ENCODE peak calls at places on chromosomes 2 and 18, in nine cellular contexts. L is transverse colon; I is adrenal gland; V is activated CD4-positive, alpha-beta T cell treated with anti-CD3 and anti-CD28 coated beads, Interleukin-2, amount 50 U/mL, for 48 hours; T is endothelial cell; U is activated gamma-delta T cell treated with Interleukin-2 at 50 U/mL for 16 hours; W is ELR; S is NCI-H2081; B is spleen. F is an unnamed sample.

GRCh38 chr2:10412380-10412779 is 35.7 kb downstream of the ODC1 start:
- DNase-seq in L (peak; percentile 53), I (no peak), V (peak; percentile 34), T (peak; percentile 35), U (no peak), W (peak; percentile 70), S (no peak), B (no peak), F (peak; percentile 39)

GRCh38 chr2:160700415-160700814 is 206.8 kb upstream of the RBMS1 start:
- DNase-seq in L (no peak), I (no peak), V (no peak), T (no peak), U (no peak), W (no peak), S (no peak), B (no peak), F (no peak)

GRCh38 chr2:100767224-100767653 is 52.7 kb upstream of the NPAS2 start:
- DNase-seq in L (no peak), I (no peak), V (no peak), T (no peak), U (no peak), W (peak; percentile 93), S (no peak), B (no peak), F (no peak)

GRCh38 chr18:7452331-7452730 is 114.8 kb upstream of the PTPRM start:
- DNase-seq in L (no peak), I (peak; percentile 37), V (no peak), T (peak; percentile 54), U (no peak), W (peak; percentile 50), S (no peak), B (no peak), F (no peak)

GRCh38 chr2:73984203-73984921 is at the start of gene TET3:
- DNase-seq in L (peak; percentile 68), I (peak; percentile 45), V (peak; percentile 65), T (peak; percentile 49), U (peak; percentile 11), W (peak; percentile 64), S (no peak), B (peak; percentile 95), F (peak; percentile 55)

GRCh38 chr2:235135990-235136561 is 184.3 kb downstream of the SH3BP4 start:
- DNase-seq in L (peak; percentile 86), I (peak; percentile 92), V (peak; percentile 65), T (peak; percentile 85), U (peak; percentile 29), W (peak; percentile 90), S (peak; percentile 83), B (no peak), F (peak; percentile 32)

GRCh38 chr18:52200891-52201663 is 138.9 kb upstream of the DCC start:
- DNase-seq in L (no peak), I (no peak), V (no peak), T (no peak), U (no peak), W (no peak), S (no peak), B (no peak), F (no peak)

GRCh38 chr2:15122915-15123314 is 438.2 kb downstream of the NBAS start:
- DNase-seq in L (no peak), I (no peak), V (no peak), T (no peak), U (no peak), W (peak; percentile 28), S (no peak), B (no peak), F (no peak)

GRCh38 chr2:63124850-63125249 is 74.2 kb downstream of the OTX1 start:
- DNase-seq in L (no peak), I (no peak), V (no peak), T (no peak), U (no peak), W (no peak), S (no peak), B (no peak), F (no peak)

GRCh38 chr2:126766295-126766694 is 110.3 kb downstream of the GYPC start:
- DNase-seq in L (no peak), I (no peak), V (no peak), T (no peak), U (no peak), W (no peak), S (no peak), B (no peak), F (no peak)

GRCh38 chr18:42807852-42808251 is 307.6 kb downstream of the RIT2 start:
- DNase-seq in L (no peak), I (no peak), V (no peak), T (no peak), U (no peak), W (no peak), S (no peak), B (no peak), F (no peak)

GRCh38 chr2:156562136-156562535 is 126.0 kb downstream of the GPD2 start:
- DNase-seq in L (no peak), I (no peak), V (no peak), T (no peak), U (no peak), W (no peak), S (peak; percentile 52), B (no peak), F (no peak)

GRCh38 chr2:73759287-73759764 is 20.6 kb downstream of the DUSP11 start:
- DNase-seq in L (no peak), I (peak; percentile 80), V (no peak), T (no peak), U (no peak), W (no peak), S (no peak), B (no peak), F (no peak)

GRCh38 chr18:72376256-72376655 is 167.9 kb downstream of the CBLN2 start:
- DNase-seq in L (no peak), I (no peak), V (no peak), T (no peak), U (no peak), W (no peak), S (no peak), B (no peak), F (no peak)

GRCh38 chr2:234989183-234989701 is 37.4 kb downstream of the SH3BP4 start:
- DNase-seq in L (peak; percentile 93), I (peak; percentile 94), V (no peak), T (no peak), U (no peak), W (no peak), S (peak; percentile 80), B (no peak), F (no peak)

GRCh38 chr2:42493468-42493884 is 306 bp downstream of the KCNG3 start:
- DNase-seq in L (no peak), I (peak; percentile 26), V (peak; percentile 2), T (no peak), U (no peak), W (no peak), S (no peak), B (peak; percentile 71), F (no peak)

GRCh38 chr18:30712383-30712782 is 330.2 kb downstream of the DSC3 start:
- DNase-seq in L (no peak), I (no peak), V (no peak), T (no peak), U (no peak), W (no peak), S (no peak), B (no peak), F (no peak)

GRCh38 chr2:239002591-239002959 is 154.7 kb downstream of the TWIST2 start:
- DNase-seq in L (no peak), I (no peak), V (no peak), T (no peak), U (no peak), W (no peak), S (no peak), B (peak; percentile 23), F (no peak)

GRCh38 chr2:66803651-66804050 is 368.7 kb downstream of the MEIS1 start:
- DNase-seq in L (no peak), I (no peak), V (no peak), T (no peak), U (no peak), W (no peak), S (no peak), B (no peak), F (no peak)

GRCh38 chr2:105397959-105398521 is 811 bp downstream of the FHL2 start:
- DNase-seq in L (no peak), I (no peak), V (no peak), T (no peak), U (no peak), W (peak; percentile 56), S (no peak), B (no peak), F (no peak)

GRCh38 chr2:176947754-176948153 is 264.8 kb upstream of the HNRNPA3 start:
- DNase-seq in L (no peak), I (no peak), V (no peak), T (no peak), U (no peak), W (no peak), S (no peak), B (no peak), F (no peak)

GRCh38 chr2:15279181-15279876 is 281.8 kb downstream of the NBAS start:
- DNase-seq in L (no peak), I (no peak), V (no peak), T (no peak), U (no peak), W (no peak), S (no peak), B (no peak), F (no peak)

GRCh38 chr2:199973703-199974102 is 18.3 kb downstream of the MAIP1 start:
- DNase-seq in L (no peak), I (no peak), V (no peak), T (no peak), U (no peak), W (peak; percentile 70), S (peak; percentile 23), B (no peak), F (no peak)

GRCh38 chr2:10410716-10411437 is 37.2 kb downstream of the ODC1 start:
- DNase-seq in L (no peak), I (no peak), V (no peak), T (no peak), U (no peak), W (no peak), S (peak; percentile 30), B (no peak), F (no peak)

GRCh38 chr2:38789689-38790088 is 11.7 kb downstream of the GEMIN6 start:
- DNase-seq in L (peak; percentile 32), I (no peak), V (no peak), T (no peak), U (no peak), W (no peak), S (no peak), B (no peak), F (no peak)

GRCh38 chr2:30798536-30798991 is 8.7 kb downstream of the CAPN13 start:
- DNase-seq in L (no peak), I (no peak), V (no peak), T (peak; percentile 40), U (no peak), W (no peak), S (no peak), B (no peak), F (no peak)

GRCh38 chr2:127326289-127326945 is 32.5 kb upstream of the ERCC3 start:
- DNase-seq in L (no peak), I (no peak), V (no peak), T (no peak), U (no peak), W (peak; percentile 21), S (no peak), B (no peak), F (no peak)

GRCh38 chr2:168494190-168494711 is 38.2 kb downstream of the CERS6 start:
- DNase-seq in L (peak; percentile 35), I (no peak), V (no peak), T (peak; percentile 34), U (no peak), W (peak; percentile 57), S (peak; percentile 9), B (no peak), F (no peak)

GRCh38 chr2:194395818-194396217 is 1261.2 kb upstream of the SLC39A10 start:
- DNase-seq in L (no peak), I (no peak), V (no peak), T (no peak), U (no peak), W (no peak), S (no peak), B (no peak), F (no peak)

GRCh38 chr18:3921826-3922225 is 471.9 kb downstream of the TGIF1 start:
- DNase-seq in L (no peak), I (no peak), V (no peak), T (no peak), U (no peak), W (no peak), S (no peak), B (no peak), F (no peak)

GRCh38 chr2:150075831-150076230 is 411.6 kb downstream of the RND3 start:
- DNase-seq in L (no peak), I (no peak), V (no peak), T (no peak), U (no peak), W (peak; percentile 95), S (no peak), B (no peak), F (no peak)

F was measured in stimulated activated naive CD8-positive, alpha-beta T cell treated with anti-CD3 and anti-CD28 coated beads, Interleukin-15, amount 100 ng/mL, for 72 hours.